ENCODE peak calls at places on chromosomes 6 and 20, in nine cellular contexts. F, L, E, P, C, X, B, N and G are unnamed samples.

GRCh38 chr6:109197061-109197460 is 101.8 kb downstream of the CEP57L1 start:
- DNase-seq in F (no peak), L (no peak), E (no peak), P (no peak), C (no peak), X (no peak), B (no peak), N (no peak), G (no peak)

GRCh38 chr6:43980004-43980795 is 147.1 kb downstream of the MRPL14 start:
- DNase-seq in F (no peak), L (no peak), E (no peak), P (no peak), C (no peak), X (no peak), B (no peak), N (peak; percentile 20), G (no peak)

GRCh38 chr6:100088009-100088408 is 94.0 kb upstream of the MCHR2 start:
- DNase-seq in F (peak; percentile 94), L (no peak), E (peak; percentile 18), P (no peak), C (no peak), X (no peak), B (no peak), N (no peak), G (no peak)

GRCh38 chr6:109308018-109308492 is 74.2 kb downstream of the CD164 start:
- DNase-seq in F (peak; percentile 42), L (peak; percentile 38), E (peak; percentile 61), P (no peak), C (no peak), X (no peak), B (peak; percentile 79), N (no peak), G (peak; percentile 62)

GRCh38 chr6:106159531-106159940 is 73.4 kb downstream of the PRDM1 start:
- DNase-seq in F (peak; percentile 90), L (no peak), E (peak; percentile 49), P (no peak), C (no peak), X (no peak), B (peak; percentile 85), N (no peak), G (no peak)

GRCh38 chr6:143965503-143966171 is 42.4 kb downstream of the PLAGL1 start:
- DNase-seq in F (peak; percentile 44), L (peak; percentile 48), E (no peak), P (no peak), C (no peak), X (peak; percentile 96), B (peak; percentile 75), N (no peak), G (peak; percentile 98)

GRCh38 chr6:75143186-75143585 is 62.7 kb downstream of the COL12A1 start:
- DNase-seq in F (peak; percentile 80), L (no peak), E (peak; percentile 73), P (no peak), C (no peak), X (no peak), B (no peak), N (no peak), G (no peak)

GRCh38 chr6:105428342-105428957 is 25.6 kb upstream of the PREP start:
- DNase-seq in F (peak; percentile 89), L (no peak), E (no peak), P (no peak), C (no peak), X (no peak), B (peak; percentile 47), N (no peak), G (no peak)

GRCh38 chr6:44489912-44490604 is 102.6 kb downstream of the CDC5L start:
- DNase-seq in F (peak; percentile 94), L (no peak), E (peak; percentile 89), P (no peak), C (no peak), X (no peak), B (peak; percentile 92), N (no peak), G (no peak)

GRCh38 chr6:156617376-156617775 is 159.8 kb upstream of the ARID1B start:
- DNase-seq in F (no peak), L (no peak), E (no peak), P (no peak), C (no peak), X (no peak), B (peak; percentile 66), N (no peak), G (no peak)

GRCh38 chr6:81446509-81446908 is 306.0 kb downstream of the TENT5A start:
- DNase-seq in F (no peak), L (no peak), E (no peak), P (no peak), C (no peak), X (no peak), B (no peak), N (no peak), G (no peak)

GRCh38 chr6:101259446-101259845 is 134.1 kb upstream of the GRIK2 start:
- DNase-seq in F (no peak), L (no peak), E (no peak), P (no peak), C (no peak), X (no peak), B (no peak), N (no peak), G (no peak)

GRCh38 chr6:98985391-98985790 is 37.6 kb upstream of the FBXL4 start:
- DNase-seq in F (no peak), L (no peak), E (no peak), P (no peak), C (no peak), X (no peak), B (no peak), N (no peak), G (no peak)

GRCh38 chr20:10466325-10466724 is 31.2 kb downstream of the SLX4IP start:
- DNase-seq in F (no peak), L (no peak), E (no peak), P (no peak), C (no peak), X (no peak), B (no peak), N (peak; percentile 69), G (no peak)

GRCh38 chr20:59453634-59454241 is 150.6 kb upstream of the PHACTR3 start:
- DNase-seq in F (no peak), L (no peak), E (no peak), P (no peak), C (no peak), X (no peak), B (no peak), N (no peak), G (no peak)

GRCh38 chr20:1618954-1619550 is 757 bp downstream of the SIRPB1 start:
- DNase-seq in F (no peak), L (no peak), E (no peak), P (no peak), C (no peak), X (peak; percentile 66), B (no peak), N (no peak), G (peak; percentile 71)

GRCh38 chr6:16477367-16478149 is 239.2 kb downstream of the GMPR start:
- DNase-seq in F (no peak), L (no peak), E (no peak), P (no peak), C (no peak), X (no peak), B (no peak), N (no peak), G (no peak)

GRCh38 chr20:63968928-63969760 is 586 bp downstream of the ZNF512B start:
- DNase-seq in F (no peak), L (no peak), E (no peak), P (no peak), C (no peak), X (no peak), B (peak; percentile 17), N (peak; percentile 32), G (no peak)

GRCh38 chr20:38805958-38806854 is 709 bp downstream of the PPP1R16B start:
- DNase-seq in F (no peak), L (no peak), E (no peak), P (no peak), C (peak; percentile 15), X (no peak), B (no peak), N (no peak), G (no peak)

GRCh38 chr20:4507288-4507719 is 214.4 kb upstream of the PRND start:
- DNase-seq in F (peak; percentile 93), L (no peak), E (peak; percentile 70), P (no peak), C (no peak), X (no peak), B (peak; percentile 51), N (no peak), G (no peak)

GRCh38 chr6:129104131-129104530 is 221.2 kb downstream of the LAMA2 start:
- DNase-seq in F (peak; percentile 56), L (no peak), E (no peak), P (no peak), C (no peak), X (no peak), B (no peak), N (no peak), G (no peak)

GRCh38 chr6:125749864-125750691 is 646 bp downstream of the HEY2 start:
- DNase-seq in F (no peak), L (no peak), E (no peak), P (no peak), C (peak; percentile 79), X (no peak), B (peak; percentile 37), N (no peak), G (no peak)

GRCh38 chr6:21593927-21594421 is 423 bp downstream of the SOX4 start:
- DNase-seq in F (no peak), L (no peak), E (no peak), P (no peak), C (peak; percentile 82), X (peak; percentile 54), B (peak; percentile 72), N (no peak), G (peak; percentile 24)

GRCh38 chr20:19864130-19864529 is 106.1 kb downstream of the RIN2 start:
- DNase-seq in F (peak; percentile 53), L (no peak), E (peak; percentile 29), P (no peak), C (no peak), X (no peak), B (no peak), N (no peak), G (no peak)

GRCh38 chr6:53349209-53349693 is 501 bp upstream of the ELOVL5 start:
- DNase-seq in F (no peak), L (no peak), E (no peak), P (no peak), C (no peak), X (peak; percentile 54), B (no peak), N (no peak), G (no peak)

GRCh38 chr6:30074331-30075093 is 1.1 kb downstream of the RNF39 start:
- DNase-seq in F (no peak), L (no peak), E (no peak), P (no peak), C (no peak), X (no peak), B (peak; percentile 31), N (peak; percentile 82), G (no peak)

GRCh38 chr6:89347825-89348224 is 4.7 kb downstream of the UBE2J1 start:
- DNase-seq in F (no peak), L (no peak), E (no peak), P (no peak), C (no peak), X (no peak), B (no peak), N (no peak), G (peak; percentile 40)

GRCh38 chr6:53327017-53327395 is 21.7 kb downstream of the ELOVL5 start:
- DNase-seq in F (no peak), L (no peak), E (no peak), P (no peak), C (no peak), X (no peak), B (peak; percentile 74), N (no peak), G (no peak)